ENCODE peak calls at places on chromosome 22, in four cellular contexts. T is activated CD8-positive, alpha-beta memory T cell treated with anti-CD3 and anti-CD28 coated beads, Interleukin-2, amount 50 U/mL, for 48 hours; W is stimulated activated CD4-positive, alpha-beta T cell treated with anti-CD3 and anti-CD28 coated beads, Interleukin-1b, Interleukin-23, amount 100 ng/mL, for 4 hours; I is activated CD8-positive, alpha-beta T cell treated with anti-CD3 and anti-CD28 coated beads, Interleukin-2, amount 10 ng/mL, durations not matched to agents 7 days and 5 days. D is an unnamed sample.

GRCh38 chr22:30546616-30547015 is at the start of gene SEC14L6:
- DNase-seq in T (no peak), W (no peak), I (no peak), D (no peak)

GRCh38 chr22:19994851-19995610 is 21.6 kb downstream of the ARVCF start:
- DNase-seq in T (no peak), W (no peak), I (no peak), D (no peak)

GRCh38 chr22:47090591-47091240 is 328.3 kb downstream of the TBC1D22A start:
- DNase-seq in I (no peak), W (no peak), T (no peak), D (no peak)

GRCh38 chr22:49008682-49009235 is 818.9 kb downstream of the BRD1 start:
- DNase-seq in W (no peak), T (peak), I (peak), D (no peak)

GRCh38 chr22:48845356-48845936 is 982.2 kb downstream of the BRD1 start:
- DNase-seq in W (no peak), I (no peak), T (no peak), D (no peak)

GRCh38 chr22:31378123-31378522 is 21.3 kb upstream of the DRG1 start:
- DNase-seq in T (no peak), W (no peak), I (no peak), D (no peak)

GRCh38 chr22:24827305-24827704 is 21.3 kb downstream of the SGSM1 start:
- DNase-seq in I (no peak), W (no peak), T (no peak), D (no peak)

GRCh38 chr22:24500251-24500820 is 5.2 kb downstream of the UPB1 start:
- DNase-seq in I (no peak), W (no peak), T (no peak), D (no peak)

GRCh38 chr22:21714784-21715183 is 20.8 kb downstream of the YPEL1 start:
- DNase-seq in T (no peak), W (no peak), I (no peak), D (peak)

GRCh38 chr22:20523118-20523983 is 15.9 kb downstream of the MED15 start:
- DNase-seq in T (no peak), W (no peak), I (peak), D (peak)

GRCh38 chr22:26624788-26625187 is 3.0 kb downstream of the CRYBA4 start:
- DNase-seq in W (no peak), I (no peak), T (no peak), D (no peak)

GRCh38 chr22:39487826-39488520 is 14.1 kb upstream of the MIEF1 start:
- DNase-seq in I (no peak), W (no peak), T (no peak), D (no peak)

GRCh38 chr22:41217553-41218157 is 12.5 kb downstream of the L3MBTL2 start:
- DNase-seq in T (no peak), W (no peak), I (peak), D (peak)

GRCh38 chr22:42315392-42315756 is 44.9 kb upstream of the TCF20 start:
- DNase-seq in W (no peak), I (no peak), T (no peak), D (no peak)